ENCODE peak calls at places on chromosomes 1 and 21, in six cellular contexts. One of them, this sample, is unnamed.

GRCh38 chr1:44576456-44577150 is 97.7 kb downstream of the TMEM53 start:
- DNase-seq in lung: no peak
- DNase-seq in brain microvascular endothelial cell: no peak
- DNase-seq in CD4-positive, CD25-positive, alpha-beta regulatory T cell: no peak
- DNase-seq in left ventricle myocardium inferior: no peak
- DNase-seq in tibial artery: no peak
- DNase-seq in this sample: peak; percentile 31

GRCh38 chr1:217090073-217090911 is 367.1 kb upstream of the ESRRG start:
- DNase-seq in tibial artery: no peak
- DNase-seq in CD4-positive, CD25-positive, alpha-beta regulatory T cell: no peak
- DNase-seq in lung: no peak
- DNase-seq in brain microvascular endothelial cell: no peak
- DNase-seq in left ventricle myocardium inferior: peak; percentile 20
- DNase-seq in this sample: no peak

GRCh38 chr1:158732524-158732923 is 12.0 kb upstream of the OR6K3 start:
- DNase-seq in brain microvascular endothelial cell: no peak
- DNase-seq in left ventricle myocardium inferior: no peak
- DNase-seq in tibial artery: no peak
- DNase-seq in CD4-positive, CD25-positive, alpha-beta regulatory T cell: no peak
- DNase-seq in lung: no peak
- DNase-seq in this sample: no peak

GRCh38 chr21:28991861-28992525 is 684 bp downstream of the LTN1 start:
- DNase-seq in left ventricle myocardium inferior: no peak
- DNase-seq in brain microvascular endothelial cell: no peak
- DNase-seq in CD4-positive, CD25-positive, alpha-beta regulatory T cell: no peak
- DNase-seq in tibial artery: no peak
- DNase-seq in lung: no peak
- DNase-seq in this sample: no peak

GRCh38 chr1:27592600-27593340 is 11.2 kb downstream of the AHDC1 start:
- DNase-seq in tibial artery: no peak
- DNase-seq in brain microvascular endothelial cell: no peak
- DNase-seq in left ventricle myocardium inferior: no peak
- DNase-seq in lung: no peak
- DNase-seq in CD4-positive, CD25-positive, alpha-beta regulatory T cell: no peak
- DNase-seq in this sample: no peak

GRCh38 chr1:62924983-62925790 is 141.3 kb downstream of the ATG4C start:
- DNase-seq in brain microvascular endothelial cell: no peak
- DNase-seq in left ventricle myocardium inferior: no peak
- DNase-seq in CD4-positive, CD25-positive, alpha-beta regulatory T cell: no peak
- DNase-seq in tibial artery: no peak
- DNase-seq in lung: no peak
- DNase-seq in this sample: no peak

GRCh38 chr1:27658951-27659496 is 13.0 kb downstream of the IFI6 start:
- DNase-seq in lung: no peak
- DNase-seq in brain microvascular endothelial cell: peak; percentile 26
- DNase-seq in left ventricle myocardium inferior: no peak
- DNase-seq in CD4-positive, CD25-positive, alpha-beta regulatory T cell: peak; percentile 16
- DNase-seq in tibial artery: no peak
- DNase-seq in this sample: no peak

GRCh38 chr1:235329139-235329808 is 904 bp downstream of the GGPS1 start:
- DNase-seq in CD4-positive, CD25-positive, alpha-beta regulatory T cell: peak; percentile 40
- DNase-seq in tibial artery: no peak
- DNase-seq in brain microvascular endothelial cell: peak; percentile 51
- DNase-seq in left ventricle myocardium inferior: no peak
- DNase-seq in lung: peak; percentile 37
- DNase-seq in this sample: no peak

GRCh38 chr1:37926061-37926924 is 20.6 kb downstream of the INPP5B start:
- DNase-seq in brain microvascular endothelial cell: no peak
- DNase-seq in tibial artery: no peak
- DNase-seq in left ventricle myocardium inferior: no peak
- DNase-seq in CD4-positive, CD25-positive, alpha-beta regulatory T cell: no peak
- DNase-seq in lung: no peak
- DNase-seq in this sample: no peak

GRCh38 chr1:231691618-231692259 is 65.1 kb downstream of the DISC1 start:
- DNase-seq in CD4-positive, CD25-positive, alpha-beta regulatory T cell: no peak
- DNase-seq in lung: no peak
- DNase-seq in tibial artery: no peak
- DNase-seq in left ventricle myocardium inferior: peak; percentile 38
- DNase-seq in brain microvascular endothelial cell: peak; percentile 69
- DNase-seq in this sample: no peak

GRCh38 chr1:228014235-228014930 is 7.6 kb downstream of the WNT3A start:
- DNase-seq in left ventricle myocardium inferior: peak; percentile 17
- DNase-seq in tibial artery: no peak
- DNase-seq in CD4-positive, CD25-positive, alpha-beta regulatory T cell: no peak
- DNase-seq in brain microvascular endothelial cell: peak; percentile 20
- DNase-seq in lung: no peak
- DNase-seq in this sample: peak; percentile 54

GRCh38 chr1:201262963-201263608 is 20.2 kb upstream of the PKP1 start:
- DNase-seq in lung: peak; percentile 17
- DNase-seq in tibial artery: no peak
- DNase-seq in CD4-positive, CD25-positive, alpha-beta regulatory T cell: no peak
- DNase-seq in left ventricle myocardium inferior: no peak
- DNase-seq in brain microvascular endothelial cell: no peak
- DNase-seq in this sample: no peak

GRCh38 chr1:42035205-42035829 is 116.6 kb upstream of the HIVEP3 start:
- DNase-seq in left ventricle myocardium inferior: peak; percentile 63
- DNase-seq in CD4-positive, CD25-positive, alpha-beta regulatory T cell: no peak
- DNase-seq in tibial artery: peak; percentile 35
- DNase-seq in brain microvascular endothelial cell: peak; percentile 34
- DNase-seq in lung: peak; percentile 42
- DNase-seq in this sample: no peak

GRCh38 chr1:54594463-54594862 is 28.9 kb downstream of the FAM151A start:
- DNase-seq in CD4-positive, CD25-positive, alpha-beta regulatory T cell: no peak
- DNase-seq in brain microvascular endothelial cell: no peak
- DNase-seq in lung: no peak
- DNase-seq in left ventricle myocardium inferior: no peak
- DNase-seq in tibial artery: no peak
- DNase-seq in this sample: no peak

GRCh38 chr1:36344395-36344680 is 20.9 kb upstream of the EVA1B start:
- DNase-seq in CD4-positive, CD25-positive, alpha-beta regulatory T cell: no peak
- DNase-seq in left ventricle myocardium inferior: no peak
- DNase-seq in brain microvascular endothelial cell: no peak
- DNase-seq in tibial artery: no peak
- DNase-seq in lung: no peak
- DNase-seq in this sample: no peak

GRCh38 chr1:113456967-113457366 is 66.7 kb downstream of the MAGI3 start:
- DNase-seq in brain microvascular endothelial cell: peak; percentile 92
- DNase-seq in lung: peak; percentile 32
- DNase-seq in CD4-positive, CD25-positive, alpha-beta regulatory T cell: no peak
- DNase-seq in tibial artery: peak; percentile 58
- DNase-seq in left ventricle myocardium inferior: no peak
- DNase-seq in this sample: peak; percentile 88

GRCh38 chr1:224563666-224564065 is 52.5 kb upstream of the CNIH3 start:
- DNase-seq in brain microvascular endothelial cell: no peak
- DNase-seq in CD4-positive, CD25-positive, alpha-beta regulatory T cell: no peak
- DNase-seq in lung: no peak
- DNase-seq in left ventricle myocardium inferior: no peak
- DNase-seq in tibial artery: no peak
- DNase-seq in this sample: no peak

GRCh38 chr1:53122194-53122846 is 20.1 kb downstream of the SLC1A7 start:
- DNase-seq in tibial artery: peak; percentile 32
- DNase-seq in left ventricle myocardium inferior: peak; percentile 68
- DNase-seq in brain microvascular endothelial cell: no peak
- DNase-seq in CD4-positive, CD25-positive, alpha-beta regulatory T cell: no peak
- DNase-seq in lung: no peak
- DNase-seq in this sample: no peak

GRCh38 chr1:4056989-4057388 is 156.9 kb upstream of the C1orf174 start:
- DNase-seq in brain microvascular endothelial cell: no peak
- DNase-seq in left ventricle myocardium inferior: no peak
- DNase-seq in CD4-positive, CD25-positive, alpha-beta regulatory T cell: no peak
- DNase-seq in tibial artery: no peak
- DNase-seq in lung: no peak
- DNase-seq in this sample: no peak

DNA sequence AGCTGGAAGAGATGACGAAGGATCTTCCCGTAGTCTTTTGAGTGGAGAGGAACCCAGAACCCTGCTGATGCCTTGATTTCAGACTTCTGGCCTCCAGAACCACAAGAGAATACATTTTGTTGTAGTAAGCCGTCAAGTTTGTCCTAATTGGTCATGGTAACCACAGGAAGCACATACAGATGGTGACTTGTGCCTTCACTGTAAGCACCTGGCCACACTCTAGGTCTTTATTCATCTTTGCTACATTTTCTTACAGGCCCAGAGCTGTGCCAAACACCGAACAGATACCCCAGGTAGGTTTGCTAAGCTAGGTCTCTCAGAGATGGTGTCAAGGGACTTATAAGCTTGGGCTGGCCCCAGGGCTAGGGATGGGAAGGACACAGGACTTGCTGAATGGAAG is 4.8 kb downstream of the DHRS3 start:
- DNase-seq in lung: no peak
- DNase-seq in tibial artery: no peak
- DNase-seq in brain microvascular endothelial cell: no peak
- DNase-seq in CD4-positive, CD25-positive, alpha-beta regulatory T cell: no peak
- DNase-seq in left ventricle myocardium inferior: no peak
- DNase-seq in this sample: no peak
- H3K27ac ChIP-seq in lung: peak overlapping the region; percentile 27
- H3K27ac ChIP-seq in tibial artery: peak overlapping the region; percentile 99
- H3K27ac ChIP-seq in brain microvascular endothelial cell: peak overlapping the region; percentile 98
- H3K27ac ChIP-seq in CD4-positive, CD25-positive, alpha-beta regulatory T cell: no peak overlapping the region
- H3K27ac ChIP-seq in left ventricle myocardium inferior: peak overlapping the region; percentile 97
- H3K27ac ChIP-seq in this sample: no peak overlapping the region

GRCh38 chr21:37459575-37459974 is 93.0 kb downstream of the DYRK1A start:
- DNase-seq in brain microvascular endothelial cell: peak; percentile 56
- DNase-seq in lung: no peak
- DNase-seq in CD4-positive, CD25-positive, alpha-beta regulatory T cell: no peak
- DNase-seq in left ventricle myocardium inferior: no peak
- DNase-seq in tibial artery: no peak
- DNase-seq in this sample: no peak
- H3K27ac ChIP-seq in brain microvascular endothelial cell: no peak overlapping the region
- H3K27ac ChIP-seq in lung: no peak overlapping the region
- H3K27ac ChIP-seq in CD4-positive, CD25-positive, alpha-beta regulatory T cell: peak overlapping the region; percentile 70
- H3K27ac ChIP-seq in left ventricle myocardium inferior: peak overlapping the region; percentile 7
- H3K27ac ChIP-seq in tibial artery: no peak overlapping the region
- H3K27ac ChIP-seq in this sample: no peak overlapping the region

GRCh38 chr21:41707231-41707988 is 59.4 kb downstream of the RIPK4 start:
- DNase-seq in brain microvascular endothelial cell: no peak
- DNase-seq in CD4-positive, CD25-positive, alpha-beta regulatory T cell: no peak
- DNase-seq in tibial artery: no peak
- DNase-seq in left ventricle myocardium inferior: no peak
- DNase-seq in lung: no peak
- DNase-seq in this sample: peak; percentile 55
- H3K27ac ChIP-seq in brain microvascular endothelial cell: no peak overlapping the region
- H3K27ac ChIP-seq in CD4-positive, CD25-positive, alpha-beta regulatory T cell: no peak overlapping the region
- H3K27ac ChIP-seq in tibial artery: no peak overlapping the region
- H3K27ac ChIP-seq in left ventricle myocardium inferior: no peak overlapping the region
- H3K27ac ChIP-seq in lung: no peak overlapping the region
- H3K27ac ChIP-seq in this sample: peak overlapping the region; percentile 13

DNA sequence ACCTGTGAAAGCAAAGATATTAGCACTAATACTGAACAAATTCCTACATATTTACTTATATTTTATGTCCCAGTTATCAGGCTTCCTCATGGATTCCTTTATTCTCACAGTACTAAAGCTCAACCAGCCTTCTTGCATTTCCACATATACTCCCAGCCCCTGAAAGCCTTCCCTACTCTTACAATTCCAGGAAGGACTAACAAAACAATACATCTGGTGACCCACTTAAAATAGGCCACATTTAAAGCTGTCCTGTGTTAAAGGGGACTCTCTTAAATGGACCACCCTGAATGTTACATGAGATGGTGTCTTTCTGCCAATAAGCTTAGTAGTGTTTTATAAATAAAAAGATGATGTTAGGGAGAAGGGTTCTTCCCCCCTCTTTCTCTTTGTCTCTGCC is 54.4 kb downstream of the NTMT2 start:
- DNase-seq in tibial artery: no peak
- DNase-seq in CD4-positive, CD25-positive, alpha-beta regulatory T cell: no peak
- DNase-seq in left ventricle myocardium inferior: no peak
- DNase-seq in lung: no peak
- DNase-seq in brain microvascular endothelial cell: no peak
- DNase-seq in this sample: no peak
- H3K27ac ChIP-seq in tibial artery: peak overlapping the region; percentile 17
- H3K27ac ChIP-seq in CD4-positive, CD25-positive, alpha-beta regulatory T cell: no peak overlapping the region
- H3K27ac ChIP-seq in left ventricle myocardium inferior: peak overlapping the region; percentile 66
- H3K27ac ChIP-seq in lung: no peak overlapping the region
- H3K27ac ChIP-seq in brain microvascular endothelial cell: no peak overlapping the region
- H3K27ac ChIP-seq in this sample: no peak overlapping the region

GRCh38 chr1:153968972-153969371 is 1.3 kb downstream of the CREB3L4 start:
- DNase-seq in brain microvascular endothelial cell: no peak
- DNase-seq in CD4-positive, CD25-positive, alpha-beta regulatory T cell: no peak
- DNase-seq in tibial artery: no peak
- DNase-seq in lung: no peak
- DNase-seq in left ventricle myocardium inferior: no peak
- DNase-seq in this sample: no peak
- H3K27ac ChIP-seq in brain microvascular endothelial cell: no peak overlapping the region
- H3K27ac ChIP-seq in CD4-positive, CD25-positive, alpha-beta regulatory T cell: peak overlapping the region; percentile 89
- H3K27ac ChIP-seq in tibial artery: no peak overlapping the region
- H3K27ac ChIP-seq in lung: no peak overlapping the region
- H3K27ac ChIP-seq in left ventricle myocardium inferior: no peak overlapping the region
- H3K27ac ChIP-seq in this sample: no peak overlapping the region

DNA sequence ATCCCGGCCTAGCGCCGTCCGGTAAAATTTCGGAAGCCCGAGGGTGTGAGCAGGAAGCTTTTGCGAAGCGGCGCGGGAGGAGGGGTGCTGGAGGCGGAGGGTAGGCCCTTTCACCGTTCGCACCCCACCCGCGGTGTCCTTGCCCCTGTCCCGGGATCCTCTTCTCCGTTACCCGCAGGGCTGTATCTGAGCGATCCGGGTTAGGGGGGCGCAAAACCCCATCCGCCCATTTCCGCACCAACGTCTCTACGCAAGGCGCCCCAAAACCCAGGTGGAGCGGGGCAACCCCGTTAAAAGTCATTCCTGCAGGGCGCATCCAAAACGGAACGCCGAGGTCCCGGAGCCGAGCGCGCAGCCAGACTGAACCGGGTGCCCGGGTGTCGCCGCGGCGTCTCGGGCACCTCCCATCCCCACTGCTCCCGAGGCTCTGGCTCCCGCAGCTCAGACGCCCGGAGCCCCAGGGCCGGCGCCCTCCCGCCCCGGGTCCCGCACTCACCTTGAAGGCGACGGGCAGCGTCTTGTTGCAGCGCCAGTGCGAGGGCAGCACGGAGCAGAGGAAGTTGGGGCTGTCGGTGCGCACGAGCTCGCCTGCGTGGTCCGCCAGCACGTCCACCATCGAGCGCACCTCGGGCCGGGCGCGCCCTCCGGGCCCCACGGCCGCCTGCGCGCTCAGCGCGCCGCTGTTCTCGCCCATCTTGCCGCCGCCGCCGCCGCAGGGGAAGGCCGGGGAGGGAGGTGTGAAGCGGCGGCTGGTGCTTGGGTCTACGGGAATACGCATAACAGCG is 793 bp downstream of the RUNX3 start:
- DNase-seq in left ventricle myocardium inferior: no peak
- DNase-seq in lung: no peak
- DNase-seq in CD4-positive, CD25-positive, alpha-beta regulatory T cell: peak; percentile 54
- DNase-seq in brain microvascular endothelial cell: no peak
- DNase-seq in tibial artery: no peak
- DNase-seq in this sample: no peak
- H3K27ac ChIP-seq in left ventricle myocardium inferior: peak overlapping the region; percentile 44
- H3K27ac ChIP-seq in lung: peak overlapping the region; percentile 30
- H3K27ac ChIP-seq in CD4-positive, CD25-positive, alpha-beta regulatory T cell: peak overlapping the region; percentile 98
- H3K27ac ChIP-seq in brain microvascular endothelial cell: peak overlapping the region; percentile 7
- H3K27ac ChIP-seq in tibial artery: no peak overlapping the region
- H3K27ac ChIP-seq in this sample: no peak overlapping the region